ENCODE peak calls at places on chromosomes 1 and 21, in four cellular contexts. One of them, this sample, is unnamed. For H3K27me3 and H3K4me1, the result is how much of the 10 kb centered on the place peaks cover.

GRCh38 chr1:161511018-161511755 is 5.9 kb downstream of the FCGR2A start:
- DNase-seq in heart left ventricle: no peak
- DNase-seq in lower lobe of right lung: peak
- DNase-seq in upper lobe of left lung: no peak
- DNase-seq in this sample: no peak

GRCh38 chr1:156177918-156178654 is 15.8 kb upstream of the SLC25A44 start:
- DNase-seq in upper lobe of left lung: no peak
- DNase-seq in lower lobe of right lung: no peak
- DNase-seq in heart left ventricle: no peak
- DNase-seq in this sample: no peak

GRCh38 chr1:91609571-91609970 is 108.9 kb downstream of the CDC7 start:
- DNase-seq in heart left ventricle: no peak
- DNase-seq in lower lobe of right lung: no peak
- DNase-seq in upper lobe of left lung: no peak
- DNase-seq in this sample: no peak

GRCh38 chr1:53470155-53470554 is 11.0 kb downstream of the DMRTB1 start:
- DNase-seq in heart left ventricle: peak
- DNase-seq in upper lobe of left lung: peak
- DNase-seq in lower lobe of right lung: peak
- DNase-seq in this sample: peak

GRCh38 chr1:68049941-68050878 is at the start of gene DIRAS3:
- DNase-seq in upper lobe of left lung: no peak
- DNase-seq in lower lobe of right lung: no peak
- DNase-seq in heart left ventricle: peak
- DNase-seq in this sample: peak

GRCh38 chr1:92754000-92754787 is 30.7 kb downstream of the EVI5 start:
- DNase-seq in lower lobe of right lung: no peak
- DNase-seq in heart left ventricle: no peak
- DNase-seq in upper lobe of left lung: no peak
- DNase-seq in this sample: no peak

GRCh38 chr1:71240656-71241055 is 159.8 kb upstream of the ZRANB2 start:
- DNase-seq in heart left ventricle: no peak
- DNase-seq in upper lobe of left lung: no peak
- DNase-seq in lower lobe of right lung: no peak
- DNase-seq in this sample: no peak

GRCh38 chr1:50929376-50929958 is 30.6 kb downstream of the FAF1 start:
- DNase-seq in lower lobe of right lung: no peak
- DNase-seq in upper lobe of left lung: no peak
- DNase-seq in heart left ventricle: no peak
- DNase-seq in this sample: no peak

GRCh38 chr1:243354511-243355153 is 98.8 kb downstream of the SDCCAG8 start:
- DNase-seq in heart left ventricle: no peak
- DNase-seq in upper lobe of left lung: no peak
- DNase-seq in lower lobe of right lung: no peak
- DNase-seq in this sample: no peak

GRCh38 chr1:69824932-69825331 is 257.2 kb downstream of the LRRC7 start:
- DNase-seq in heart left ventricle: peak
- DNase-seq in lower lobe of right lung: no peak
- DNase-seq in upper lobe of left lung: no peak
- DNase-seq in this sample: peak

GRCh38 chr1:16210581-16210980 is 1.9 kb downstream of the ARHGEF19 start:
- DNase-seq in heart left ventricle: no peak
- DNase-seq in upper lobe of left lung: no peak
- DNase-seq in lower lobe of right lung: no peak
- DNase-seq in this sample: no peak

GRCh38 chr1:20726932-20727745 is 5.4 kb downstream of the SH2D5 start:
- DNase-seq in heart left ventricle: no peak
- DNase-seq in lower lobe of right lung: no peak
- DNase-seq in upper lobe of left lung: no peak
- DNase-seq in this sample: no peak

GRCh38 chr1:37944091-37944763 is 2.6 kb downstream of the INPP5B start:
- DNase-seq in upper lobe of left lung: no peak
- DNase-seq in heart left ventricle: no peak
- DNase-seq in lower lobe of right lung: peak
- DNase-seq in this sample: no peak

GRCh38 chr1:41954533-41954944 is 35.8 kb upstream of the HIVEP3 start:
- DNase-seq in lower lobe of right lung: no peak
- DNase-seq in upper lobe of left lung: no peak
- DNase-seq in heart left ventricle: no peak
- DNase-seq in this sample: no peak

GRCh38 chr1:67683736-67684525 is 1.1 kb upstream of the GADD45A start:
- DNase-seq in upper lobe of left lung: no peak
- DNase-seq in heart left ventricle: no peak
- DNase-seq in lower lobe of right lung: no peak
- DNase-seq in this sample: no peak

GRCh38 chr1:209884665-209885117 is 53.3 kb upstream of the SYT14 start:
- DNase-seq in heart left ventricle: peak
- DNase-seq in upper lobe of left lung: peak
- DNase-seq in lower lobe of right lung: no peak
- DNase-seq in this sample: peak

GRCh38 chr21:43325968-43326367 is 101.0 kb downstream of the SIK1 start:
- DNase-seq in upper lobe of left lung: no peak
- DNase-seq in lower lobe of right lung: no peak
- DNase-seq in heart left ventricle: no peak
- DNase-seq in this sample: no peak

GRCh38 chr1:11806307-11806936 is 431 bp downstream of the CLCN6 start:
- DNase-seq in heart left ventricle: no peak
- DNase-seq in upper lobe of left lung: peak
- DNase-seq in lower lobe of right lung: no peak
- DNase-seq in this sample: no peak

GRCh38 chr1:204345941-204346678 is 13.6 kb downstream of the PLEKHA6 start:
- DNase-seq in heart left ventricle: no peak
- DNase-seq in upper lobe of left lung: no peak
- DNase-seq in lower lobe of right lung: no peak
- DNase-seq in this sample: no peak

GRCh38 chr1:187680823-187681222 is 852.1 kb downstream of the PLA2G4A start:
- DNase-seq in upper lobe of left lung: no peak
- DNase-seq in heart left ventricle: no peak
- DNase-seq in lower lobe of right lung: no peak
- DNase-seq in this sample: no peak

DNA sequence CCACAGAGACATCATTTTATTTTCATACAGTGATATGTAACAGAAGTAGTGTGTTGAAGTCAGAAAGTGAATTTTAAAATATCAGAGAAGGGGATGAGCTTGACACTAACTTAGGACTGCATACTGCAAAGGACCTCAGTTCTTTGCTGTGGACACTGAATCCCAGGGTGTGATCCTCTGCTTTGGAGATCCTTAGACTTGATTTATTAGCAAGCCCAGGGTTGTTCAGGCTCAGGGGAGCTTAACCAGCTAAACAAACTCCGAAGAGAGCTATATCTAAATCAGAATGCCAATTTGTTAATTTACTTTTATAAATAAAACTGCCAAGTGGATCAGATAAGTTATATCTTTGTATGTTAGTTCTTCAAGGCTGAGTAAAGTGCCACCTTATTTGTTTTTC is 35.3 kb upstream of the MARK1 start:
- DNase-seq in upper lobe of left lung: no peak
- DNase-seq in lower lobe of right lung: no peak
- DNase-seq in heart left ventricle: no peak
- DNase-seq in this sample: no peak
- H3K27me3 ChIP-seq in upper lobe of left lung: under half
- H3K27me3 ChIP-seq in lower lobe of right lung: under half
- H3K27me3 ChIP-seq in heart left ventricle: under half
- H3K27me3 ChIP-seq in this sample: under half

DNA sequence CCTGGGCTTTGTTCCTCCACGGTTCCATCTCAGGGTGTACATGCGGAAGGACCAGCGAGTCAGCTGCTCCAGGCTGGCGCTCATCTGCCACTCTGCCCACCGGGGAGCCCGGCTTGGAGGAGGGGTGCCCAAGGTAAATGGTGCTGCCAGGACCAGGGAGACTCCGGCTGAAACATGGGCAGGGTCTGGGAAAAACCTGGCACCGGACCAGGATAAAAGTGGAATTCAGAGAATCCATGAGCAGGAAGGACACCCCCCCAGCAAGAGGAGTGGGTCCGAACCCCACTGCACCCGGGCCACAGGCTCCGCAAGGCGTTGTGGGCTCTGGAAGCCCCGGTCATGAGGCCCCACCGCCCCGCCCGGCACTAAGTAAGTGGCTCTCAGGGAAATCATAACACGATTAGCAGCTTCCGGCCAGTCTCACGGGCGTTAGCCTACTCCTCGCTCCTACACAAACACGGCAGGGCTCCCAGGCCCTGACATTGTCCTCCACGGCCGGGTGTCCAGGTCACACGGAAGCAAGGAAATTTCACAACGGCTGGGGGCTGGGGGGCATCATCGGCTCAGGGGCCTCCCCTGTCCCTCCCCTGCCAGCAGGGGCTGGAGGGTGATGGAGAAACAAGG is 21.1 kb downstream of the MEGF6 start:
- DNase-seq in heart left ventricle: no peak
- DNase-seq in lower lobe of right lung: peak
- DNase-seq in upper lobe of left lung: peak
- DNase-seq in this sample: peak
- H3K4me1 ChIP-seq in heart left ventricle: under half
- H3K4me1 ChIP-seq in lower lobe of right lung: under half
- H3K4me1 ChIP-seq in upper lobe of left lung: under half
- H3K4me1 ChIP-seq in this sample: under half

DNA sequence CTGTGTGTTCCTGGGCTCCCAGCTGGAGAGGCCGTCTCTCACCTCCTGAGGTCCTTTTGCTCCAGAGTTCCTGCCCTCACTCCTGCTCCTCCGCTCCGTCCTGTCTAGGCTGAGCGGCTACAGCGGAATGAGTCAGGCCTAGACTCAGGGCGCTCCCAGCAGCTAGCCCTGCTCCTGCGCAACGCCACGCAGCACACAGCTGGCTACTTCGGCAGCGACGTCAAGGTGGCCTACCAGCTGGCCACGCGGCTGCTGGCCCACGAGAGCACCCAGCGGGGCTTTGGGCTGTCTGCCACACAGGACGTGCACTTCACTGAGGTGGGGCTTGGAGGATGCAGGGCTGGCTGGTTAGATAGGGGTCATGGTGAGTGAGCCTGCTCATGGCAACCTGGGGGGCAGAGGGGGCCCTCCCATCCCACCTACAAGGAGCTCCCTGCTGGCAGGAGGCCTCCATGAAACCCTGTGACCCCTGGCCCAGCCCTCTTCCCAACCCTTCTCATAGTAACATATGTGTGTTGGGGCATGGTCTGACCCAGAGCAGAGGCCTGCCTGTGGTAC is 15.1 kb downstream of the PSRC1 start:
- DNase-seq in lower lobe of right lung: peak
- DNase-seq in upper lobe of left lung: no peak
- DNase-seq in heart left ventricle: peak
- DNase-seq in this sample: no peak
- H3K27ac ChIP-seq in lower lobe of right lung: no peak
- H3K27ac ChIP-seq in upper lobe of left lung: no peak
- H3K27ac ChIP-seq in heart left ventricle: no peak
- H3K27ac ChIP-seq in this sample: no peak

DNA sequence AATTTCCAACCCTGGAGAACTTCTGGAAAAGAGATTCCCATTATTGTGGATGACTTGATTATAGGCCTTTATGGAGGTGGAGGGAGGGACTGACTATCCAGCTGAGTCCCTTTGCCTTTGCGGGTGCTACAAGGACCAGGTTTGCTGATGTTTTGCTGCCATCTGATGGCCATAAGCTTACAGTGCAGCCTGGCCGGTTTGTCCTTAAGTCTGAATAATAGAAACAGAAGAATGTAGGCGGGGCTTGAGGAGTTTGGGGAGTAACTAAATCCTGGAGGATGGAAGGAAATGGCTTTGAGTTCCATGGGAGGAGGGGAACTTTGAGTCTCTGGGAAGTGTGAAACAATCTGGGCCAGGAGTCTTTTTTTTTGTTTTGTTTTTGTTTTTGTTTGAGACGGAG is 55.7 kb upstream of the CD1D start:
- DNase-seq in heart left ventricle: peak
- DNase-seq in lower lobe of right lung: peak
- DNase-seq in upper lobe of left lung: peak
- DNase-seq in this sample: peak
- H3K27me3 ChIP-seq in heart left ventricle: under half
- H3K27me3 ChIP-seq in lower lobe of right lung: under half
- H3K27me3 ChIP-seq in upper lobe of left lung: under half
- H3K27me3 ChIP-seq in this sample: under half

GRCh38 chr1:110056284-110056680 is 14.2 kb downstream of the ALX3 start:
- DNase-seq in lower lobe of right lung: no peak
- DNase-seq in upper lobe of left lung: no peak
- DNase-seq in heart left ventricle: no peak
- DNase-seq in this sample: no peak
- H3K4me1 ChIP-seq in lower lobe of right lung: under half
- H3K4me1 ChIP-seq in upper lobe of left lung: under half
- H3K4me1 ChIP-seq in heart left ventricle: under half
- H3K4me1 ChIP-seq in this sample: under half

DNA sequence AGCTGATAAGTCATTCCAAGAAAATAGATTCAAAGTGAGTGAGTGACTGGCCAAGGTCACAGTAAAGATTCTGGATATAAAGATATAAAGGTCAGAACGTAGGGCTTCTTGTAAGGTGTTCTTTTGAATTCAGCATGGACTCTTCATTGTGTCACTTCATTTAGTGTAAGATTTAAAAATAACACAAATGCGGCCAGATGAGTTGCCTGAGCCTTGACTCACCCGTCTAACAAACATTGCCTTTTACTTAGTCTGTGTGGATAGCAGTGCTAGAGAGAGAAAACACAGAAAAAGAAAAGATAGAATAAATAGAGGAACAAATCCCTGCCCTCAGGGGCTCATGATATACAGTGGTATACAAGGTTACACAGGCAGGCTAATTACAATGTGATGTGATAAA is 223.4 kb downstream of the PLPP3 start:
- DNase-seq in upper lobe of left lung: no peak
- DNase-seq in lower lobe of right lung: no peak
- DNase-seq in heart left ventricle: no peak
- DNase-seq in this sample: no peak
- H3K27ac ChIP-seq in upper lobe of left lung: no peak
- H3K27ac ChIP-seq in lower lobe of right lung: no peak
- H3K27ac ChIP-seq in heart left ventricle: peak
- H3K27ac ChIP-seq in this sample: no peak

DNA sequence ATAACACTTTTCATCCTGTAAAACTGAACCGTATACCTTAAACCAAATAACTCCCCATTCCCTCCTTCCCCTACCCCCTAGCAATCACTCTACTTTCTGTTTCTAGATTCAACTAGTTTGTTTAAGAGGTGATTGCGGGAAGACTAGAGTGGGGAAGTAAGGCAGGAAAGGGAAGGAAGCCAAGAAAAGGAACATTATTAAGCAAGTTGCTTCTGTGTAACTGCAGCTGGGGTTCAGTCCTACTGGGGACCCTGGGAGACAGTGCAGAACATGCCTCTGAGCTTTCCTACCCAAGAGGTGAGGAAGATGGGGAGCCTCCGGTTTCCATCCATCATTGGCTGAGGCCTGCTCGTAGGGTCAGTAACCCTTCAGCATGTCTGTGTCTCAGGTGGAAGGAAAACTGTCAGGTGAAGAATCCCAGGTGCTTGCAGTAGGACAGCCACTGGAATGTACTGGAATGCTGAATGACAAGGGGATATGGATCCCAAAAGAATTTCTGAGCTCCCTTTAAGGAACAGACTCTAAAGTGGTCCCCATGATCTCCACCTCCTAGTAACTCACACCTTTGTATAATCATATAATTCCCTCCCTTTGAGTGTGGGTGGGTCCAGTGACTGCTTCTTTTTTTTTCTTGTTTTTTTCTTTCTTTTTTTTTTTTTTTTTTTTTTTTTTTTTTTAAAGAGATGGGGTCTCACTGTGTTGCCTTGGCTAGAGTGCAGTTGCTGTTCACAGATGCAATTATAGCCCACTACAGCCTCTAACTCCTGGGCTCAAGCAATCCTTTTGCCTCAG is 28.7 kb upstream of the H3-3A start:
- DNase-seq in lower lobe of right lung: no peak
- DNase-seq in upper lobe of left lung: peak
- DNase-seq in heart left ventricle: no peak
- DNase-seq in this sample: no peak
- H3K27me3 ChIP-seq in lower lobe of right lung: under half
- H3K27me3 ChIP-seq in upper lobe of left lung: under half
- H3K27me3 ChIP-seq in heart left ventricle: under half
- H3K27me3 ChIP-seq in this sample: under half

This sample was measured in thyroid gland.